ENCODE peak calls at places on chromosomes 6 and 20, in four cellular contexts. R is K562, W is A549, V is H1. C is an unnamed sample.

GRCh38 chr6:4413073-4413472 is 277.7 kb upstream of the ECI2 start:
- DNase-seq in W (no peak), R (no peak), V (no peak), C (no peak)

GRCh38 chr6:34132082-34132357 is 13.9 kb downstream of the GRM4 start:
- DNase-seq in V (no peak), W (no peak), R (no peak), C (no peak)

GRCh38 chr20:57071283-57071701 is 195.1 kb downstream of the BMP7 start:
- DNase-seq in V (peak; percentile 69), W (no peak), R (no peak), C (no peak)

GRCh38 chr6:41404221-41404866 is 68.9 kb downstream of the NCR2 start:
- DNase-seq in R (no peak), W (no peak), V (no peak), C (no peak)

GRCh38 chr20:21396921-21397340 is 395 bp downstream of the NKX2-4 start:
- DNase-seq in V (peak; percentile 70), W (no peak), R (no peak), C (no peak)

GRCh38 chr6:52503344-52503747 is 73.5 kb downstream of the TRAM2 start:
- DNase-seq in R (peak; percentile 30), V (no peak), W (peak; percentile 54), C (no peak)

GRCh38 chr20:46022411-46023147 is 6.4 kb upstream of the SLC12A5 start:
- DNase-seq in V (peak; percentile 92), R (peak; percentile 77), W (peak; percentile 56), C (peak; percentile 52)

GRCh38 chr20:48787861-48788375 is 39.9 kb downstream of the PREX1 start:
- DNase-seq in V (no peak), W (peak; percentile 28), R (no peak), C (peak; percentile 17)

GRCh38 chr6:56699066-56699654 is 56.5 kb upstream of the DST start:
- DNase-seq in W (no peak), V (no peak), R (peak; percentile 8), C (peak; percentile 43)

GRCh38 chr20:48763183-48764030 is 64.4 kb downstream of the PREX1 start:
- DNase-seq in R (no peak), V (no peak), W (no peak), C (no peak)

GRCh38 chr20:11331096-11331495 is 586.6 kb upstream of the BTBD3 start:
- DNase-seq in V (no peak), W (no peak), R (no peak), C (no peak)
- TF ChIP-seq RNF2 in V (no peak), W (no peak), R (no peak), C (no peak)

DNA sequence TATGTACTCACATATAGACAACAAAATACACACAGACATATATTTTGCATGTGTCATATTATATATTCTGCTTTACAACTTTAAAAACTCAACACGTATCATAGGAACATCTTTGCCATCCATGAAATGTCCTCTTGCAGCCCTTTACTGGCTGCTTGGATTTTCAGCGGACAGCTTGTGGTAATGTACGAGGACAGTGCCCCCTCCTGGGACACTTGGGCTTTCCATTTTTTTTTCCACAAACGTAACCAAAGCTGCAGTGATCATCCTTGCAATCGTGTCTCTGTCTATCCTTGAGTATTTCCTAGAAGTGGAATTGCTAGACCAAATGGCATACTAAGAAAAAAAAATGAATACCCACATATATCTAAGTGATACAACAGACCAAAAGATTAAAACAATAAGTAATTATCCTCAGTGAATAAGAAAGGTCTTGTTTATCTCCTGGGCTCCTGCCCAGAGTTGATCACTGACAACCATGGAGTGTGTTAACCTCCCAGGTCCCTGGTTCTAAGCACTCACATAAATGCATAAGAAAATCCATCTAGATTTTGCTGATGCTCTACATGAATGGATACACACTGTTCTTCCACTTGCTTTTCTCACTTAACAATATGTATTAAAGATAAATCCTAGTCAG is 18.1 kb downstream of the BPI start:
- DNase-seq in W (peak; percentile 59), R (peak; percentile 49), V (no peak), C (peak; percentile 57)
- TF ChIP-seq RNF2 in W (no peak), R (no peak), V (no peak), C (no peak)

DNA sequence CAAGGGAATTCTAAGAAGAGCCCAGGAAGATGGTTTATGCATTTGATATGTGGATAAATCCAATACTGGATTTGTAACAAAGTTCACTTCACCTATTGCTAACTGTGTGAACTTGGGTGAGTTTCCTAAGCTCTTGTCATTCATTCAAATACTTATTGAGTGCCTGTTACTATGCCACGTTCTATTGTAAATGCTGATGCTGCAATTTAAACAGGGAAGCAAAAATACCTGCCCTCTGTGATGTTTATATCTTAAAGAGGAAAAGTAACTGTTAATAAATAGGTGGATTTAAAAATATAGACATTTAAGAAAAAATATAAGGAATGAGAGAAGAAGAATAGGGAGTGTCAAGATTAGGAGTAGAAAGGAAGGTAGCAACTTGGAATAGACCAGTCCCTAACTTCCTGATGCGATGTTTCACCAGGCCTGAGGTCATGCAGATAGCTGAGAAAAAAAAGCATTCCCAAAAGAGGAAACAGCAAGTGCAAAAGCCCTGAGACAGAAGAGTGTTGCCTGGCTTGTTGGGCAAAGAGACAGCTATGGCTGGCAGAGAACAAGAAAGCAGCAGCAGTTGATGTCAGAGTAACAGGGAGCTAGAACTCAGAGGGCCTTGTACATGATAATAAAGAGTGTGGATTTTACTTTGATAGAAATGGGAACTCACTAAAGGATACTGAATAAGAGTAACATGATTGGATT is 54.3 kb upstream of the TCF21 start:
- DNase-seq in R (no peak), V (no peak), W (peak; percentile 27), C (no peak)
- TF ChIP-seq RNF2 in R (no peak), V (no peak), W (no peak), C (no peak)

DNA sequence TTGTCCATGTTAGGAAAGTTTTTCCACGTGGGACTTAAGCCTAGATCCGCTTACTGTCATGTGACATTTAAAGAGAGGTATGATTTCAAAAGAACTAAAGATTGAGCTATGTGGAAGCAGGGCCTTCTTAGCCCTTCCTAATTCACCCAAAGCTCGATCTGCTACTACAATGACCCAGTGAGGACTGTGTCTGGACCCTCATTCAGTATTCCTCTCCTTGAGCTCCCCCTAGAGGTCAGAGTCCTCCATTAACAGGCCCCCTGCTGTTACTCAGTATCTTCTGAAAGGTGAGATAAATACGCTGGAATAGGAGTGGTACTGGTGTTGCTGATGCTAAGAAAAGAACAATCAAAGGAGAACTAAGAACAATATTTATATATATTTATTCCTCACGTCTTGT is 414.0 kb downstream of the GJA1 start:
- DNase-seq in V (peak; percentile 85), W (peak; percentile 61), R (peak; percentile 40), C (peak; percentile 67)
- TF ChIP-seq RNF2 in V (no peak), W (no peak), R (no peak), C (no peak)

GRCh38 chr20:33075281-33075680 is 4.2 kb upstream of the BPIFB4 start:
- DNase-seq in V (no peak), W (no peak), R (no peak), C (no peak)

GRCh38 chr20:33072813-33073212 is 6.6 kb upstream of the BPIFB4 start:
- DNase-seq in V (no peak), W (no peak), R (no peak), C (no peak)

GRCh38 chr20:33079267-33079666 is at the start of gene BPIFB4:
- DNase-seq in V (no peak), R (no peak), W (no peak), C (no peak)

GRCh38 chr20:33074675-33075074 is 4.8 kb upstream of the BPIFB4 start:
- DNase-seq in R (no peak), V (no peak), W (no peak), C (no peak)

GRCh38 chr20:33076662-33077398 is 2.6 kb upstream of the BPIFB4 start:
- DNase-seq in W (no peak), V (no peak), R (no peak), C (peak; percentile 28)
- TF ChIP-seq RNF2 in W (no peak), V (no peak), R (no peak), C (no peak)

DNA sequence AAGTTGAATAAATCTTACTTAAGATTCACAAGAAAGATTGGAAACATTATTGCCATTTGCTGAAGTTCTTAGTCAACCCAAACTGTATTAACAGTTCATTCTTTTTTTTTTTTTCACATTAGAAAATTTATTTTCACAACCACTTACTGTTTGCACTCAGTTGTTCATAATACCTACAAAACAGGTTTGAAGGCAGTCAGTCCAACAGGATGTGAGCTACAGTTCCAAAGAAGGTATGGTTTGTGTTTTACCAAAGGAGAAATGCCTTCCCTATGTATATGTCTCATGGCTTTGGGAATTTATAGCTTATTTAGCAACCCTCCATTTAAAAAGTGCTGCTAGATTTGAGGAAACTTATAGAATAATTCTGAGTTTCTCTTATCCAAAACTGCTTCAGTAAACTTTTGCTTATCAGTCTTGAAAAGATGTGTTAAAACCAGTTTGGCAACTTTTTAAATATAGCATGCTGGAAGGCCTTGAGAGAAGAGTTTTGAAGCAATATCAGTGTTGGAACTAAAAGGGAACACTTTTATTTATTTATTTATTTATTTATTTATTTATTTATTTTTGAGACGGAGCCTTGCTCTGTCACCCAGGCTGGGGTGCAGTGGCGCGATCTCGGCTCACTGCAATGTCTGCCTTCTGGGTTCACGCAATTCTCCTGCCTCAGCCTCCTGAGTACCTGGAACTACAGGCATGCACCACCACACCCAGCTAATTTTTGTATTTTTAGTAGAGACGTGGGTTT is 46.8 kb upstream of the RREB1 start:
- DNase-seq in V (no peak), W (no peak), R (no peak), C (no peak)
- TF ChIP-seq RNF2 in V (no peak), W (no peak), R (no peak), C (no peak)

DNA sequence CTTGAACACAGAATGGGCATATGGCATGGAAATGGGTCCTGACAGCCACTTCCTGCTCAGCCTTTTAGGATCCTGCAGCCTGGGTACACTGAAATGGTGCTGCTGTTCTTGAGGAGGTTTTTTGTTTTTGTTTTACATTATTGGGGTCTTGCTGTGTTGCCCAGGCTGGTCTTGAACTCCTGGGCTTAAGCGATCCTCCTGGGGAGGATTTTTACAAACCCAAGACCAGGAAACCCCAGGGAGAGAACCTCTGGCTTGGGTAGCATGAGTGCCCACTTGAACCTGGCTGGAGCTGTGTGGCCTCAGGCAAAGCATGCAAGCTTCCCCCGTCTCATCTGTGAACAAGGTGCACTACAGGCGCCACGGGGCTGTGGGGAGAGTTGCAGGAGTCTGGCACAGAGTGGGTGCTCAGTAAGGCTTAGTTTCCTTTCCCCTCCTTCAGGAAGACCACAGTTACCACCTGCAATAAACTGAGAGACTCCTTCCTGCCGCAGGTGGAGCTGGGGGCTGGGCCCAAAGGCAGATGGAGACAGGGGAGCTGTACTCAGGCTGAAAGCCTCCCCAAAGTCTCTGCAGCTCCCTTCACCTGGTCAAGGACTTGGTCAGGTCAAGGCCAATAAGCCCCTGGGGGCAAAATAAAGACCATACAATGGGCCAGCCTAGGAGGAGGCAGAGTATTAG is 1.8 kb downstream of the SLA2 start:
- DNase-seq in R (no peak), V (no peak), W (no peak), C (no peak)
- TF ChIP-seq RNF2 in R (no peak), V (no peak), W (no peak), C (no peak)

GRCh38 chr6:81894286-81894685 is 141.8 kb upstream of the TENT5A start:
- DNase-seq in V (no peak), W (no peak), R (no peak), C (no peak)

GRCh38 chr6:81895511-81896185 is 143.2 kb upstream of the TENT5A start:
- DNase-seq in V (no peak), W (no peak), R (no peak), C (peak; percentile 6)

GRCh38 chr6:81897793-81898192 is 145.3 kb upstream of the TENT5A start:
- DNase-seq in V (no peak), W (no peak), R (no peak), C (peak; percentile 61)

GRCh38 chr6:81894788-81895221 is 142.3 kb upstream of the TENT5A start:
- DNase-seq in R (no peak), W (no peak), V (no peak), C (peak; percentile 67)

GRCh38 chr6:81896561-81896960 is 144.1 kb upstream of the TENT5A start:
- DNase-seq in R (no peak), W (no peak), V (no peak), C (no peak)
- TF ChIP-seq RNF2 in R (no peak), W (no peak), V (no peak), C (no peak)

C was measured in HepG2.